ENCODE peak calls at places on chromosomes 3 and 15, in nine cellular contexts. E is glutamatergic neuron, N is OCI-LY7, G is RWPE1, F is tibial artery, U is choroid plexus epithelial cell, O is PC-3, M is fibroblast of pulmonary artery, T is mammary epithelial cell. P is an unnamed sample.

GRCh38 chr15:67808821-67809220 is 16.5 kb upstream of the SKOR1 start:
- DNase-seq in E (no peak), N (no peak), G (no peak), F (no peak), U (no peak), O (no peak), M (no peak), T (no peak), P (no peak)

GRCh38 chr15:99981223-99981647 is 248.0 kb upstream of the LYSMD4 start:
- DNase-seq in E (no peak), N (no peak), G (peak), F (no peak), U (no peak), O (peak), M (no peak), T (peak), P (no peak)

GRCh38 chr3:18346097-18346496 is 79.0 kb downstream of the SATB1 start:
- DNase-seq in E (no peak), N (no peak), G (no peak), F (no peak), U (no peak), O (no peak), M (no peak), T (no peak), P (no peak)

GRCh38 chr15:88714782-88715372 is 76.1 kb downstream of the ISG20 start:
- DNase-seq in E (no peak), N (no peak), G (no peak), F (no peak), U (no peak), O (no peak), M (no peak), T (no peak), P (no peak)

GRCh38 chr3:32246079-32246675 is 7.7 kb downstream of the CMTM8 start:
- DNase-seq in E (no peak), N (no peak), G (no peak), F (no peak), U (no peak), O (peak), M (no peak), T (peak), P (no peak)

GRCh38 chr15:100968043-100968966 is 49.1 kb downstream of the LRRK1 start:
- DNase-seq in E (no peak), N (no peak), G (no peak), F (no peak), U (peak), O (peak), M (peak), T (peak), P (peak)

GRCh38 chr3:63043631-63044030 is 168.4 kb upstream of the CADPS start:
- DNase-seq in E (no peak), N (no peak), G (peak), F (no peak), U (no peak), O (peak), M (no peak), T (peak), P (no peak)

GRCh38 chr3:79200456-79200855 is 567.3 kb downstream of the ROBO1 start:
- DNase-seq in E (no peak), N (no peak), G (no peak), F (no peak), U (peak), O (no peak), M (no peak), T (no peak), P (no peak)

GRCh38 chr15:99090011-99090699 is 14.7 kb upstream of the SYNM start:
- DNase-seq in E (peak), N (peak), G (no peak), F (no peak), U (peak), O (no peak), M (no peak), T (no peak), P (no peak)

GRCh38 chr15:41955807-41956525 is 16.4 kb downstream of the EHD4 start:
- DNase-seq in E (no peak), N (no peak), G (no peak), F (no peak), U (no peak), O (no peak), M (no peak), T (no peak), P (no peak)

GRCh38 chr3:42653560-42654330 is at the start of gene ZBTB47:
- DNase-seq in E (no peak), N (no peak), G (peak), F (peak), U (peak), O (peak), M (peak), T (peak), P (peak)

GRCh38 chr3:187742351-187743171 is 2.7 kb downstream of the BCL6 start:
- DNase-seq in E (no peak), N (peak), G (peak), F (no peak), U (peak), O (peak), M (peak), T (peak), P (peak)

GRCh38 chr3:71348001-71348632 is 235.4 kb downstream of the FOXP1 start:
- DNase-seq in E (no peak), N (no peak), G (no peak), F (no peak), U (no peak), O (no peak), M (no peak), T (no peak), P (no peak)

GRCh38 chr3:8548502-8549300 is 47.1 kb downstream of the LMCD1 start:
- DNase-seq in E (no peak), N (no peak), G (no peak), F (no peak), U (no peak), O (no peak), M (no peak), T (no peak), P (no peak)

GRCh38 chr3:27607370-27607769 is 114.8 kb downstream of the EOMES start:
- DNase-seq in E (no peak), N (no peak), G (peak), F (no peak), U (peak), O (peak), M (peak), T (peak), P (no peak)

GRCh38 chr3:73259841-73260240 is 198.4 kb downstream of the EBLN2 start:
- DNase-seq in E (no peak), N (no peak), G (no peak), F (no peak), U (no peak), O (no peak), M (no peak), T (no peak), P (no peak)

GRCh38 chr15:51751687-51752683 is 588 bp downstream of the TMOD2 start:
- DNase-seq in E (peak), N (no peak), G (peak), F (no peak), U (peak), O (peak), M (peak), T (peak), P (no peak)

GRCh38 chr3:133914839-133915600 is 19.3 kb upstream of the RAB6B start:
- DNase-seq in E (no peak), N (no peak), G (no peak), F (no peak), U (no peak), O (no peak), M (no peak), T (no peak), P (no peak)

GRCh38 chr3:45153658-45154437 is 7.7 kb upstream of the CDCP1 start:
- DNase-seq in E (no peak), N (no peak), G (no peak), F (no peak), U (peak), O (no peak), M (peak), T (peak), P (peak)

GRCh38 chr3:119759962-119760361 is 21.9 kb upstream of the NR1I2 start:
- DNase-seq in E (no peak), N (no peak), G (no peak), F (no peak), U (no peak), O (no peak), M (no peak), T (no peak), P (no peak)

GRCh38 chr15:81386947-81387346 is 12.9 kb upstream of the TMC3 start:
- DNase-seq in E (no peak), N (no peak), G (no peak), F (no peak), U (peak), O (peak), M (no peak), T (no peak), P (peak)

GRCh38 chr3:128197855-128198254 is 44.6 kb downstream of the EEFSEC start:
- DNase-seq in E (no peak), N (no peak), G (no peak), F (no peak), U (no peak), O (no peak), M (no peak), T (no peak), P (no peak)

GRCh38 chr3:186361246-186361611 is 805 bp downstream of the DGKG start:
- DNase-seq in E (no peak), N (no peak), G (no peak), F (no peak), U (no peak), O (no peak), M (no peak), T (no peak), P (no peak)

GRCh38 chr3:123315271-123315595 is 113.5 kb downstream of the SEC22A start:
- DNase-seq in E (no peak), N (no peak), G (no peak), F (no peak), U (no peak), O (no peak), M (no peak), T (no peak), P (no peak)

GRCh38 chr3:15953841-15954240 is 156.1 kb upstream of the ANKRD28 start:
- DNase-seq in E (no peak), N (peak), G (no peak), F (no peak), U (no peak), O (peak), M (no peak), T (peak), P (no peak)
- TF ChIP-seq CTCF in E (peak), N (peak), G (no peak), F (no peak), U (peak), O (peak), M (no peak), T (no peak), P (peak)

GRCh38 chr15:60115579-60116415 is 111.7 kb downstream of the FOXB1 start:
- DNase-seq in E (no peak), N (no peak), G (peak), F (no peak), U (peak), O (peak), M (peak), T (peak), P (peak)
- TF ChIP-seq CTCF in E (no peak), N (no peak), G (no peak), F (no peak), U (no peak), O (no peak), M (no peak), T (no peak), P (no peak)

GRCh38 chr3:129973853-129974252 is 667 bp upstream of the TRH start:
- DNase-seq in E (no peak), N (no peak), G (no peak), F (no peak), U (no peak), O (no peak), M (no peak), T (no peak), P (no peak)

GRCh38 chr3:129979891-129980290 is 5.4 kb downstream of the TRH start:
- DNase-seq in E (no peak), N (no peak), G (no peak), F (no peak), U (no peak), O (no peak), M (no peak), T (no peak), P (no peak)

GRCh38 chr3:129974451-129975331 is at the start of gene TRH:
- DNase-seq in E (peak), N (no peak), G (no peak), F (no peak), U (peak), O (no peak), M (no peak), T (no peak), P (no peak)

GRCh38 chr3:129975332-129976090 is 991 bp downstream of the TRH start:
- DNase-seq in E (peak), N (no peak), G (no peak), F (no peak), U (no peak), O (no peak), M (no peak), T (no peak), P (no peak)

DNA sequence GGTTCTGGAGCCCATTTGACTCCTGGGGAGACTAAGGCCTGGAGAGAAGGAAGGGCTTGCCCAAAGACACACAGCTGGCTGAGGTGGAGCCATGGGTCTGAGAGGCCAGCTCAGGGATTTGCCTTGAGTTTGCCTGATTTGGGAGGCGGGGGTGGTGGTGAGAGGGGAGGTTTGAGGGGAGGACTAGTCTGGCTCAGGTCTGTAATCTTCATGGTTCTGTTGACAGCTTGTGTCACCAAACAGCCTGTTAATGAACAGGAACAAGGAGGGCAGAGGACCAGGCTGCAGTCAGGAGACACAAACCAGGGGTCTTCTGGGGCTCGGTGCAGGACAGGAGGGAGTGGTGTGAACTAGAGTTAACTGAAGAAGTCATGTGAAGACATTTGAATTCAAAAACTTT is 3.6 kb downstream of the TRH start:
- DNase-seq in E (no peak), N (no peak), G (no peak), F (no peak), U (no peak), O (no peak), M (no peak), T (no peak), P (no peak)
- TF ChIP-seq CTCF in E (no peak), N (no peak), G (no peak), F (no peak), U (no peak), O (no peak), M (no peak), T (no peak), P (no peak)

GRCh38 chr15:82812994-82813393 is 3.6 kb downstream of the WHAMM start:
- DNase-seq in E (no peak), N (no peak), G (no peak), F (no peak), U (no peak), O (no peak), M (peak), T (no peak), P (no peak)
- TF ChIP-seq CTCF in E (no peak), N (no peak), G (no peak), F (no peak), U (no peak), O (no peak), M (no peak), T (no peak), P (no peak)

DNA sequence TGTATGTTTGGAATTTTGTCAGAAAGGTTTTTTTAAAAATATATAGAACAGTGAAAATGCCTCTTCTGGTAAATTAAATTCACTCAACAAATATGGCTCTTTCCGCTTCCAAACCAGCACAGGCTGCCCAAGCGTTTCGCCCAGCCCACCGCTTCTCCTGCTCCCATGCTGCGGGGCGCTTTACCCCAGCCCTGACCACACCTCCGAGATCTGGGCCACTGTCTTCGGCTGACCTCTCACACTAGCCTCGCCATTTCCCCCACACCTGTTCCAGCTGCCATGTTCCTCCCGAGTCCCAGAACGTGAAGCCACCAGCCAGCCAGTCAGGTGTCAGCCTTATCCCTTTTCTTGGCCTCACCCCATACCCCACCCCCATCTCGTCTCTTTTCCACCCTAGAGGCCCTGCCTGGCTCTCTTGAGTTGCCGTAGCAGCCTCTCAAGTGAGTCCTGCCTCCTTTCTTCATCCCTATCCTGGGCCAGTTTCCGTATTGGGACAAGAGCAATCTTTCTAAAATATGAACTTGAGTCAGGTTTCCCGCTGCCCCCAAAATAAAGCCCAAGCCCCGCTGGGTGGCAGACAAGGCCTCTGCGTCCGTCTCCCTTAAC is 46.5 kb downstream of the SLC12A8 start:
- DNase-seq in E (no peak), N (no peak), G (no peak), F (no peak), U (no peak), O (no peak), M (no peak), T (no peak), P (no peak)
- TF ChIP-seq CTCF in E (no peak), N (no peak), G (no peak), F (no peak), U (no peak), O (no peak), M (no peak), T (no peak), P (no peak)

GRCh38 chr3:194608981-194609380 is 24.2 kb downstream of the TMEM44 start:
- DNase-seq in E (no peak), N (no peak), G (no peak), F (no peak), U (no peak), O (no peak), M (no peak), T (no peak), P (no peak)

GRCh38 chr3:194606163-194606562 is 27.1 kb downstream of the TMEM44 start:
- DNase-seq in E (no peak), N (no peak), G (no peak), F (no peak), U (no peak), O (no peak), M (no peak), T (no peak), P (no peak)

GRCh38 chr3:194607592-194608386 is 25.4 kb downstream of the TMEM44 start:
- DNase-seq in E (no peak), N (no peak), G (no peak), F (no peak), U (no peak), O (no peak), M (no peak), T (no peak), P (no peak)

GRCh38 chr3:194604837-194605236 is 28.4 kb downstream of the TMEM44 start:
- DNase-seq in E (no peak), N (no peak), G (no peak), F (no peak), U (peak), O (peak), M (peak), T (no peak), P (no peak)

DNA sequence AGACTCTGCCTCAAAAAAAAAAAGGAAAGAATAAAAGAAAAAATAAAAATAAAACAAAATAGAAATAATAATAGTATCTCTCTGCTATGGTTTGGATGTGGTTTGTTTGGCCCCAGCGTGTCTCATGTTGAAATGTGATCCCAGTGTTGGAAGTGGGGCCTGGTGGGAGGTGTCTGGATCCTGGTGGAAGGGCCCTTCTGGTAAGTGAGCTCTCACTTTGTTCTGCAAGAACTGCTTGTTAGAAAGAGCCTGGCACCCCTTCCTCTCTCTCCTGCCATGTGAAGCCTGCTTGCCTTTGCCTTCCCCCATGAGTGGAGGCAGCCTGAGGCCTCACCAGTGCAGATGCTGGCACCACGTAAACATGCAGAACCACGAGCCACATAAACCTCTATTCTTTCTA is 26.3 kb downstream of the TMEM44 start:
- DNase-seq in E (no peak), N (no peak), G (no peak), F (no peak), U (peak), O (no peak), M (no peak), T (no peak), P (no peak)
- TF ChIP-seq CTCF in E (no peak), N (no peak), G (no peak), F (no peak), U (no peak), O (no peak), M (no peak), T (no peak), P (no peak)

GRCh38 chr3:143207338-143207961 is 87.9 kb downstream of the CHST2 start:
- DNase-seq in E (no peak), N (peak), G (no peak), F (no peak), U (peak), O (peak), M (peak), T (peak), P (peak)

GRCh38 chr3:143208976-143209714 is 89.6 kb downstream of the CHST2 start:
- DNase-seq in E (no peak), N (no peak), G (no peak), F (no peak), U (no peak), O (no peak), M (no peak), T (no peak), P (no peak)

GRCh38 chr3:143203848-143204247 is 84.3 kb downstream of the CHST2 start:
- DNase-seq in E (no peak), N (no peak), G (peak), F (no peak), U (no peak), O (peak), M (peak), T (peak), P (no peak)

GRCh38 chr3:143206955-143207337 is 87.4 kb downstream of the CHST2 start:
- DNase-seq in E (no peak), N (no peak), G (no peak), F (no peak), U (no peak), O (no peak), M (no peak), T (no peak), P (no peak)

DNA sequence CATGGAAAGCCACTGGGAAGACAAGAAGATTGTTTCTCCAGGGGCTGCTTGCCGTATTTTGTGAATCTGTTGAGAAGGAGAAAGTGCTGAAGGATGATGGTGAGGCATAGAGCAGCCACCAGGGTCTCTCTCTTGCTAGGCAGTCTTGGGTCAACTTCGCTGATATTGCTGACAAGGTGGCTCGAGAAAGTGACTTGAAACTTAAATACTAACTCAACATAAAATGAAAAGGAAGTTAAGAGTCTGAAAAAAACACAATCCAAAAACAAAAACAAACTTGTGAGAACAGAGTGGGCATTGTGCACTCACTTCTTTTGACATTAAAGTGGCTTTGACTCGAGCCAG is 90.1 kb downstream of the CHST2 start:
- DNase-seq in E (no peak), N (no peak), G (no peak), F (no peak), U (no peak), O (no peak), M (no peak), T (no peak), P (no peak)
- TF ChIP-seq CTCF in E (no peak), N (no peak), G (no peak), F (no peak), U (no peak), O (no peak), M (no peak), T (no peak), P (no peak)

GRCh38 chr3:189790658-189791057 is 159.5 kb downstream of the TP63 start:
- DNase-seq in E (no peak), N (no peak), G (no peak), F (no peak), U (no peak), O (no peak), M (no peak), T (peak), P (no peak)
- TF ChIP-seq CTCF in E (no peak), N (no peak), G (peak), F (no peak), U (no peak), O (no peak), M (no peak), T (no peak), P (no peak)

DNA sequence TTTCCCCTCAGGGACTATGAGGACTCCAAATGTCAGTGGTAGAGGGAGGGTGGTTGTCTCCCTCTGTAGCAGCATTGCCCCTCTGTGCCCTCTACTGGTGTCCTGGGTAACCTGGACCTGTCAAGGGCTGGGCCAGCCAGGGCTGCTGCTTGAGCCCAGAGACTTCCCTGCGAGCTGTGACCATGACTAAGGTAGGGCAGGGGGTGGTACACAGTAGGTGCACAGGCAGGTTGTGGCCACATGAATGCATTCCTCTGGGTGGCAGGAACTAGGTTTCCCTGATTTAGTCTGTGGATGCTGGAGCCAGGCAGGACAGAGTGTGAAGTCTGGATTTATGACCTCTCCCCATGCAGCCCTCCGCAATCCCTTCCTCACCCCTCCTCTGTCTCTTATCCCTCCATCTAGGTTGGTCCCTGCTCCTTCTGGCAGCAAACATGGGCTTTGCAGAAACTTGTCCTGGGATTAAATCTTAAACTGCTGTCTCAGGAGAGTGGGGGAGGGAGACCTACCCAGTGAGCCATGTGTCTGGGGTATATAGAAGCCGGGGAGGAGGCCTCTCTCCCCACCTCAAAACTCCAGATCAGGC is 8.7 kb upstream of the SEMA3F start:
- DNase-seq in E (no peak), N (no peak), G (no peak), F (no peak), U (no peak), O (no peak), M (no peak), T (peak), P (no peak)
- TF ChIP-seq CTCF in E (no peak), N (peak), G (no peak), F (no peak), U (no peak), O (peak), M (no peak), T (no peak), P (no peak)

P was measured in fibroblast of villous mesenchyme.